ENCODE peak calls at places on chromosome 4, in eight cellular contexts. B is fibroblast of the conjunctiva; N is activated CD4-positive, alpha-beta T cell treated with anti-CD3 and anti-CD28 coated beads for 48 hours; S is Ammon's horn; M is SK-N-SH; I is astrocyte of the cerebellum; G is M059J; R is SW480. J is an unnamed sample.

GRCh38 chr4:20266215-20267082 is 14.7 kb downstream of the SLIT2 start:
- DNase-seq in B (no peak), N (no peak), S (no peak), M (no peak), I (peak; percentile 81), G (no peak), R (no peak), J (no peak)

GRCh38 chr4:137514401-137515116 is 17.7 kb downstream of the PCDH18 start:
- DNase-seq in B (no peak), N (no peak), S (no peak), M (no peak), I (no peak), G (no peak), R (no peak), J (no peak)

GRCh38 chr4:55008166-55009056 is 117.0 kb downstream of the KDR start:
- DNase-seq in B (no peak), N (peak; percentile 6), S (no peak), M (peak; percentile 31), I (no peak), G (peak; percentile 9), R (no peak), J (peak; percentile 7)

GRCh38 chr4:26858947-26859401 is 1.7 kb upstream of the STIM2 start:
- DNase-seq in B (no peak), N (no peak), S (no peak), M (no peak), I (no peak), G (peak; percentile 29), R (no peak), J (no peak)

GRCh38 chr4:54165011-54165410 is 64.1 kb upstream of the PDGFRA start:
- DNase-seq in B (no peak), N (no peak), S (no peak), M (no peak), I (no peak), G (peak; percentile 56), R (no peak), J (no peak)

GRCh38 chr4:24876431-24876830 is 36.4 kb downstream of the CCDC149 start:
- DNase-seq in B (no peak), N (no peak), S (no peak), M (no peak), I (no peak), G (no peak), R (no peak), J (no peak)

GRCh38 chr4:8516061-8516573 is 64.1 kb upstream of the GPR78 start:
- DNase-seq in B (no peak), N (no peak), S (no peak), M (no peak), I (no peak), G (peak; percentile 37), R (no peak), J (no peak)

GRCh38 chr4:145716200-145716599 is 36.3 kb downstream of the C4orf51 start:
- DNase-seq in B (no peak), N (no peak), S (no peak), M (no peak), I (no peak), G (no peak), R (no peak), J (no peak)

GRCh38 chr4:74123065-74123728 is 24.2 kb upstream of the CXCL2 start:
- DNase-seq in B (peak; percentile 76), N (no peak), S (peak; percentile 12), M (no peak), I (no peak), G (peak; percentile 29), R (no peak), J (no peak)

GRCh38 chr4:82042042-82042441 is 331.7 kb downstream of the HNRNPD start:
- DNase-seq in B (no peak), N (no peak), S (no peak), M (no peak), I (no peak), G (no peak), R (no peak), J (no peak)

J was measured in stimulated activated naive CD8-positive, alpha-beta T cell treated with anti-CD3 and anti-CD28 coated beads, Interleukin-15, Interleukin-2, amounts not matched to agents 100 U/mL and 50 U/mL, for 24 hours.